ENCODE peak calls at places on chromosomes 6 and 20, in four cellular contexts. One of them, this sample, is unnamed. For H3K4me1 and H3K36me3, the result is how much of the 10 kb centered on the place peaks cover.

GRCh38 chr6:38239719-38240451 is 399.8 kb downstream of the BTBD9 start:
- DNase-seq in uterus: no peak
- DNase-seq in CD8-positive, alpha-beta memory T cell: no peak
- DNase-seq in prostate gland: no peak
- DNase-seq in this sample: no peak

GRCh38 chr6:56691201-56691595 is 48.5 kb upstream of the DST start:
- DNase-seq in uterus: no peak
- DNase-seq in CD8-positive, alpha-beta memory T cell: no peak
- DNase-seq in prostate gland: no peak
- DNase-seq in this sample: no peak

GRCh38 chr6:150417899-150418824 is 49.4 kb downstream of the IYD start:
- DNase-seq in uterus: peak
- DNase-seq in prostate gland: peak
- DNase-seq in CD8-positive, alpha-beta memory T cell: peak
- DNase-seq in this sample: peak

GRCh38 chr6:105596284-105596755 is 193.4 kb upstream of the PREP start:
- DNase-seq in CD8-positive, alpha-beta memory T cell: no peak
- DNase-seq in uterus: no peak
- DNase-seq in prostate gland: no peak
- DNase-seq in this sample: no peak

GRCh38 chr6:42722497-42722896 is at the start of gene PRPH2:
- DNase-seq in uterus: no peak
- DNase-seq in prostate gland: no peak
- DNase-seq in CD8-positive, alpha-beta memory T cell: no peak
- DNase-seq in this sample: no peak

GRCh38 chr6:31922942-31923341 is 4.6 kb upstream of the C2 start:
- DNase-seq in CD8-positive, alpha-beta memory T cell: no peak
- DNase-seq in uterus: peak
- DNase-seq in prostate gland: no peak
- DNase-seq in this sample: peak

GRCh38 chr6:127026247-127026646 is 92.2 kb upstream of the RSPO3 start:
- DNase-seq in CD8-positive, alpha-beta memory T cell: no peak
- DNase-seq in prostate gland: no peak
- DNase-seq in uterus: no peak
- DNase-seq in this sample: no peak

GRCh38 chr6:157046776-157047175 is 269.6 kb downstream of the ARID1B start:
- DNase-seq in prostate gland: no peak
- DNase-seq in CD8-positive, alpha-beta memory T cell: no peak
- DNase-seq in uterus: no peak
- DNase-seq in this sample: no peak

GRCh38 chr6:127376685-127377084 is 33.3 kb upstream of the ECHDC1 start:
- DNase-seq in prostate gland: no peak
- DNase-seq in uterus: no peak
- DNase-seq in CD8-positive, alpha-beta memory T cell: no peak
- DNase-seq in this sample: no peak

GRCh38 chr6:89186762-89187161 is 30.4 kb downstream of the GABRR1 start:
- DNase-seq in uterus: no peak
- DNase-seq in prostate gland: peak
- DNase-seq in CD8-positive, alpha-beta memory T cell: no peak
- DNase-seq in this sample: no peak

GRCh38 chr6:161067749-161068148 is 76.2 kb downstream of the MAP3K4 start:
- DNase-seq in CD8-positive, alpha-beta memory T cell: no peak
- DNase-seq in prostate gland: no peak
- DNase-seq in uterus: no peak
- DNase-seq in this sample: no peak

GRCh38 chr6:110140650-110141049 is 38.8 kb downstream of the WASF1 start:
- DNase-seq in uterus: no peak
- DNase-seq in prostate gland: no peak
- DNase-seq in CD8-positive, alpha-beta memory T cell: no peak
- DNase-seq in this sample: no peak

GRCh38 chr6:128885381-128885780 is 2.4 kb downstream of the LAMA2 start:
- DNase-seq in prostate gland: no peak
- DNase-seq in uterus: no peak
- DNase-seq in CD8-positive, alpha-beta memory T cell: no peak
- DNase-seq in this sample: no peak

GRCh38 chr6:63214816-63215215 is 3.5 kb downstream of the FKBP1C start:
- DNase-seq in prostate gland: no peak
- DNase-seq in uterus: no peak
- DNase-seq in CD8-positive, alpha-beta memory T cell: no peak
- DNase-seq in this sample: no peak

GRCh38 chr20:3804254-3804751 is 8.2 kb downstream of the CDC25B start:
- DNase-seq in CD8-positive, alpha-beta memory T cell: no peak
- DNase-seq in prostate gland: no peak
- DNase-seq in uterus: no peak
- DNase-seq in this sample: no peak

GRCh38 chr20:58753929-58754551 is 61.4 kb downstream of the NPEPL1 start:
- DNase-seq in CD8-positive, alpha-beta memory T cell: no peak
- DNase-seq in uterus: no peak
- DNase-seq in prostate gland: no peak
- DNase-seq in this sample: no peak

GRCh38 chr20:46703435-46703834 is 6.0 kb upstream of the SLC2A10 start:
- DNase-seq in CD8-positive, alpha-beta memory T cell: no peak
- DNase-seq in uterus: no peak
- DNase-seq in prostate gland: no peak
- DNase-seq in this sample: no peak

GRCh38 chr6:110971458-110971857 is 10.4 kb upstream of the RPF2 start:
- DNase-seq in uterus: no peak
- DNase-seq in prostate gland: no peak
- DNase-seq in CD8-positive, alpha-beta memory T cell: no peak
- DNase-seq in this sample: no peak

GRCh38 chr6:4274382-4275082 is 139.2 kb upstream of the ECI2 start:
- DNase-seq in prostate gland: no peak
- DNase-seq in uterus: no peak
- DNase-seq in CD8-positive, alpha-beta memory T cell: no peak
- DNase-seq in this sample: no peak

GRCh38 chr6:150673720-150674361 is 74.2 kb downstream of the PLEKHG1 start:
- DNase-seq in prostate gland: no peak
- DNase-seq in uterus: no peak
- DNase-seq in CD8-positive, alpha-beta memory T cell: no peak
- DNase-seq in this sample: no peak

GRCh38 chr20:415820-416322 is 7.8 kb downstream of the RBCK1 start:
- DNase-seq in prostate gland: no peak
- DNase-seq in CD8-positive, alpha-beta memory T cell: no peak
- DNase-seq in uterus: no peak
- DNase-seq in this sample: no peak

GRCh38 chr20:16596991-16597390 is 23.7 kb upstream of the KIF16B start:
- DNase-seq in CD8-positive, alpha-beta memory T cell: no peak
- DNase-seq in uterus: no peak
- DNase-seq in prostate gland: no peak
- DNase-seq in this sample: no peak

DNA sequence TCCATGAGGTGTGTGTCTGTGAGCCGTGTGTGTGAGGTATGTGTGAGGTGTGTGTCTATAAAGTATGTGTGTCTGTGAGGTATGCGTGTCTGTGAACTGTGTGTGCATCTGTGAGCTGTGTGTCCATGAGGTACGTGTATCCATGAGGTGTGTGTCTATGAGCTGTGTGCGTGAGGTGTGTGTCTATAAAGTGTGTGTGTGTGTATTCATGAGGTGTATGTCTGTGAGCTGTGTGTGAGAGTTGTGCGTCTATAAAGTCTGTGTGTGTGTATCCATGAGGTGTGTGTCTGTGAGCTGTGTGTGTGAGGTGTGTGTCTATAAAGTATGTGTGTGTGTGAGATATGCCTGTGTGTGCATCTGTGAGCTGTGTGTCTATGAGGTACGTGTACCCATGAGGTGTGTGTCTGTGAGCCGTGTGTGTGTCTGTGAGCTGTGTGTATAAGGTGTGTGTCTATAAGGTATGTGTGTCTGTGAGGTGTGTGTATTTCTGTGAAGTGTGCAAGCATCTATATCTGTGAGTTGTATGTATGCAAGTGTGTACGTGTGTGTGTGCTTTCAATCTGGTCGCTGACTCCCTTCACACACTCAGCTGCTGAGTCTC is 91.9 kb upstream of the FOXP4 start:
- DNase-seq in uterus: no peak
- DNase-seq in CD8-positive, alpha-beta memory T cell: no peak
- DNase-seq in prostate gland: no peak
- DNase-seq in this sample: no peak
- H3K27ac ChIP-seq in uterus: no peak
- H3K27ac ChIP-seq in CD8-positive, alpha-beta memory T cell: no peak
- H3K27ac ChIP-seq in prostate gland: no peak
- H3K27ac ChIP-seq in this sample: no peak

DNA sequence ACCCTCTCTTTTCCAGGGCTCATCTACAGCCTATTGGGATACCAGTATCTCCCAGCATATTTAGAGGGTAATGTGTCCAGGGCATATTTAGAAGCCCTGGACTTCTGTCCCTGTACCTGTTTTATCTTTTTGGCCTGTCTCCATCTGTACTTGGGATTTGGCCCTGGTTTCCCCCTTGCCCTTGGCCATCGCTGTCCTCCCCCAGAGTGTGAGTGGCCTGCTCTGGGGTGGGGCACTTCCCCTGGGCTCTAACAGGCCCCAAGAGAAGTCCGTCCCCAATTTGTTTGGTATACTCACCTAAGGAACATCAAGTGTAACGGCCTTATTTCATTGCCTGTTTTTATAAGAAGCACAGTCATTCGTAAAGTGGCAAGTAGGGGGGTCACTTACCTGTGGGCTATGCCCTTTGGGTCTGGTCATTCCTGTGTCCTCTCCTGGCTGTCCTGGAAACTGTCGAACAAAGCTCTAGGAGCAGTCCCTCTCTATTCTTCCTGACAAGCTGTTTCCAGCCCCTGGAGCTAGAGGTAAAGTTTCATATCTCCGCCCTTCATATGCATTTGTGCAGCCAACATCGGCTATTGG is 83.6 kb downstream of the TCP11 start:
- DNase-seq in CD8-positive, alpha-beta memory T cell: no peak
- DNase-seq in prostate gland: no peak
- DNase-seq in uterus: no peak
- DNase-seq in this sample: peak
- H3K4me1 ChIP-seq in CD8-positive, alpha-beta memory T cell: under half
- H3K4me1 ChIP-seq in prostate gland: under half
- H3K4me1 ChIP-seq in uterus: under half
- H3K4me1 ChIP-seq in this sample: under half

GRCh38 chr6:47587503-47587902 is 109.9 kb downstream of the CD2AP start:
- DNase-seq in uterus: no peak
- DNase-seq in CD8-positive, alpha-beta memory T cell: no peak
- DNase-seq in prostate gland: no peak
- DNase-seq in this sample: no peak
- H3K36me3 ChIP-seq in uterus: under half
- H3K36me3 ChIP-seq in CD8-positive, alpha-beta memory T cell: under half
- H3K36me3 ChIP-seq in prostate gland: under half
- H3K36me3 ChIP-seq in this sample: under half

GRCh38 chr20:22998476-22998875 is 36.6 kb upstream of the SSTR4 start:
- DNase-seq in uterus: no peak
- DNase-seq in CD8-positive, alpha-beta memory T cell: no peak
- DNase-seq in prostate gland: no peak
- DNase-seq in this sample: no peak
- H3K27ac ChIP-seq in uterus: no peak
- H3K27ac ChIP-seq in CD8-positive, alpha-beta memory T cell: no peak
- H3K27ac ChIP-seq in prostate gland: no peak
- H3K27ac ChIP-seq in this sample: no peak